ENCODE peak calls at places on chromosomes 12 and 14, in nine cellular contexts. L is GM23338; Z is A172; V is stimulated activated naive CD8-positive, alpha-beta T cell treated with anti-CD3 and anti-CD28 coated beads, Interleukin-15, Interleukin-2, amounts not matched to agents 100 U/mL and 50 U/mL, for 24 hours; Q is IMR-90; Y is NCI-H510A; G is T-helper 1 cell; E is activated T-helper 9 cell treated with anti-CD3 and anti-CD28 coated beads, Interleukin-2, amount 50 U/mL, for 16 hours; K is Daoy. I is an unnamed sample.

GRCh38 chr14:24456980-24457379 is 14.4 kb upstream of the SDR39U1 start:
- DNase-seq in L (no peak), Z (no peak), V (no peak), Q (no peak), Y (no peak), G (no peak), E (no peak), K (no peak), I (no peak)

GRCh38 chr12:11701398-11701797 is 51.9 kb downstream of the ETV6 start:
- DNase-seq in L (no peak), Z (no peak), V (no peak), Q (no peak), Y (no peak), G (no peak), E (no peak), K (no peak), I (no peak)

GRCh38 chr14:78673845-78674244 is 503.7 kb downstream of the NRXN3 start:
- DNase-seq in L (no peak), Z (no peak), V (no peak), Q (no peak), Y (no peak), G (no peak), E (no peak), K (no peak), I (no peak)

GRCh38 chr12:18752280-18752920 is 14.5 kb downstream of the CAPZA3 start:
- DNase-seq in L (peak), Z (peak), V (no peak), Q (peak), Y (no peak), G (no peak), E (no peak), K (peak), I (peak)

GRCh38 chr14:95993768-95994592 is 45.2 kb upstream of the C14orf132 start:
- DNase-seq in L (peak), Z (peak), V (peak), Q (peak), Y (no peak), G (peak), E (no peak), K (peak), I (no peak)

GRCh38 chr12:20458011-20458410 is 89.7 kb downstream of the PDE3A start:
- DNase-seq in L (no peak), Z (no peak), V (no peak), Q (no peak), Y (no peak), G (no peak), E (no peak), K (no peak), I (no peak)

GRCh38 chr12:2292560-2292959 is 239.8 kb downstream of the CACNA1C start:
- DNase-seq in L (no peak), Z (no peak), V (no peak), Q (no peak), Y (no peak), G (no peak), E (no peak), K (no peak), I (no peak)

GRCh38 chr12:64097346-64098105 is 124.6 kb downstream of the KICS2 start:
- DNase-seq in L (no peak), Z (peak), V (no peak), Q (peak), Y (no peak), G (no peak), E (no peak), K (peak), I (no peak)

GRCh38 chr14:48670939-48671338 is 915.2 kb downstream of the RPS29 start:
- DNase-seq in L (no peak), Z (no peak), V (no peak), Q (no peak), Y (no peak), G (no peak), E (no peak), K (no peak), I (no peak)

GRCh38 chr14:84961637-84962036 is 568.3 kb upstream of the FLRT2 start:
- DNase-seq in L (no peak), Z (no peak), V (no peak), Q (no peak), Y (no peak), G (no peak), E (no peak), K (no peak), I (no peak)

GRCh38 chr12:122843472-122843871 is 8.2 kb downstream of the HIP1R start:
- DNase-seq in L (no peak), Z (no peak), V (no peak), Q (no peak), Y (no peak), G (no peak), E (no peak), K (no peak), I (no peak)

GRCh38 chr12:81727387-81727786 is 31.8 kb downstream of the PPFIA2 start:
- DNase-seq in L (peak), Z (no peak), V (no peak), Q (no peak), Y (no peak), G (no peak), E (no peak), K (no peak), I (no peak)

GRCh38 chr12:46556105-46556559 is 183.6 kb upstream of the SLC38A2 start:
- DNase-seq in L (no peak), Z (peak), V (no peak), Q (peak), Y (no peak), G (no peak), E (no peak), K (peak), I (no peak)

GRCh38 chr12:11891350-11892064 is 179.2 kb upstream of the BCL2L14 start:
- DNase-seq in L (no peak), Z (no peak), V (no peak), Q (no peak), Y (no peak), G (no peak), E (no peak), K (no peak), I (no peak)